ENCODE peak calls at places on chromosomes 7 and 10, in ten cellular contexts. D, M, Z, A, Q, E, H, T, Y and W are unnamed samples.

GRCh38 chr10:44647877-44648542 is 263.1 kb upstream of the CXCL12 start:
- DNase-seq in H (no peak), E (no peak), A (no peak), M (peak; percentile 27), D (no peak), Q (peak; percentile 40), Z (no peak), Y (no peak), T (no peak), W (peak; percentile 41)

GRCh38 chr10:12869427-12869826 is 132.1 kb downstream of the CCDC3 start:
- DNase-seq in E (no peak), Q (no peak), A (no peak), T (no peak), H (no peak), M (no peak), Y (no peak), D (no peak), Z (no peak), W (no peak)

GRCh38 chr7:75655536-75655935 is 83.2 kb downstream of the HIP1 start:
- DNase-seq in M (no peak), Q (no peak), H (no peak), Z (no peak), E (no peak), T (no peak), Y (no peak), D (no peak), A (no peak), W (no peak)

GRCh38 chr10:88693392-88694020 is 12.5 kb upstream of the LIPK start:
- DNase-seq in E (no peak), Z (peak; percentile 16), M (no peak), A (no peak), H (no peak), T (no peak), D (no peak), Y (no peak), Q (no peak), W (no peak)

GRCh38 chr7:129903935-129904334 is 48.8 kb downstream of the UBE2H start:
- DNase-seq in Z (no peak), D (no peak), Y (no peak), Q (no peak), T (no peak), A (no peak), H (no peak), E (no peak), M (peak; percentile 33), W (no peak)

GRCh38 chr7:68155676-68156075 is 1159.0 kb downstream of the TYW1 start:
- DNase-seq in Q (no peak), Y (no peak), H (no peak), Z (no peak), T (no peak), D (no peak), E (no peak), A (no peak), M (no peak), W (no peak)

GRCh38 chr7:30835396-30835915 is 64.2 kb downstream of the MINDY4 start:
- DNase-seq in A (no peak), Q (no peak), T (no peak), D (no peak), M (no peak), E (no peak), Y (no peak), H (no peak), Z (no peak), W (no peak)

GRCh38 chr10:59037018-59037389 is 139.4 kb upstream of the PHYHIPL start:
- DNase-seq in Y (no peak), E (no peak), A (no peak), D (no peak), T (no peak), Q (no peak), M (no peak), H (no peak), Z (no peak), W (no peak)

GRCh38 chr7:123455965-123456364 is 78.4 kb downstream of the IQUB start:
- DNase-seq in D (no peak), Y (no peak), T (no peak), H (no peak), E (no peak), Q (no peak), A (no peak), M (no peak), Z (no peak), W (no peak)

GRCh38 chr7:17674166-17674955 is 265.9 kb downstream of the SNX13 start:
- DNase-seq in H (no peak), E (no peak), A (no peak), D (peak; percentile 62), M (no peak), Q (no peak), Y (no peak), Z (no peak), T (no peak), W (no peak)

GRCh38 chr7:44854644-44855364 is 6.9 kb upstream of the H2AZ2 start:
- DNase-seq in Q (no peak), T (no peak), Y (no peak), E (no peak), H (no peak), D (no peak), A (no peak), M (no peak), Z (no peak), W (no peak)

GRCh38 chr7:30559566-30559965 is 35.1 kb upstream of the GARS1 start:
- DNase-seq in A (no peak), H (no peak), T (no peak), Y (no peak), E (no peak), Q (no peak), M (no peak), D (no peak), Z (no peak), W (no peak)

GRCh38 chr7:140295224-140295623 is 103.1 kb downstream of the SLC37A3 start:
- DNase-seq in A (no peak), H (no peak), M (no peak), T (no peak), Y (no peak), Z (no peak), Q (no peak), D (no peak), E (no peak), W (no peak)

GRCh38 chr7:134900430-134900876 is 85.9 kb upstream of the AGBL3 start:
- DNase-seq in Z (no peak), D (no peak), T (no peak), Q (no peak), M (peak; percentile 35), H (no peak), E (no peak), Y (no peak), A (no peak), W (no peak)

GRCh38 chr7:134899729-134900128 is 86.6 kb upstream of the AGBL3 start:
- DNase-seq in Z (peak; percentile 68), Q (no peak), E (no peak), M (no peak), Y (no peak), A (no peak), T (no peak), H (no peak), D (no peak), W (no peak)

GRCh38 chr7:134902058-134902457 is 84.2 kb upstream of the AGBL3 start:
- DNase-seq in E (no peak), Q (no peak), T (no peak), D (no peak), Y (no peak), H (no peak), M (no peak), A (no peak), Z (no peak), W (no peak)

GRCh38 chr7:134903073-134903790 is 83.1 kb upstream of the AGBL3 start:
- DNase-seq in E (no peak), Q (no peak), D (no peak), Y (no peak), H (no peak), Z (no peak), M (no peak), A (no peak), T (no peak), W (no peak)

GRCh38 chr7:134901389-134902020 is 84.8 kb upstream of the AGBL3 start:
- DNase-seq in E (no peak), Q (no peak), M (no peak), Y (no peak), H (no peak), D (no peak), Z (peak; percentile 47), T (no peak), A (no peak), W (no peak)
- H3K4me1 ChIP-seq in E (peaks cover 9% of the 10 kb centered on the region), Q (peaks cover 25% of the 10 kb centered on the region), M (peaks cover 20% of the 10 kb centered on the region), Y (peaks cover 48% of the 10 kb centered on the region), H (no peaks in the 10 kb centered on the region), D (no peaks in the 10 kb centered on the region), Z (peaks cover 53% of the 10 kb centered on the region), T (peaks cover 29% of the 10 kb centered on the region), A (peaks cover 14% of the 10 kb centered on the region), W (no peaks in the 10 kb centered on the region)

GRCh38 chr7:151115121-151115835 is 29.0 kb downstream of the AGAP3 start:
- DNase-seq in D (no peak), H (no peak), T (peak; percentile 84), E (no peak), Z (no peak), Y (no peak), Q (no peak), M (no peak), A (no peak), W (no peak)
- TF ChIP-seq EP300 in D (no peak), H (no peak), T (no peak), E (no peak), Z (no peak), Y (no peak), Q (no peak), M (no peak), A (no peak), W (no peak)

GRCh38 chr10:95454940-95455339 is 106.2 kb downstream of the SORBS1 start:
- DNase-seq in D (no peak), A (no peak), Y (no peak), Z (no peak), T (no peak), Q (no peak), M (no peak), E (no peak), H (no peak), W (no peak)
- H3K4me1 ChIP-seq in D (no peaks in the 10 kb centered on the region), A (peaks cover 5% of the 10 kb centered on the region), Y (peaks cover 11% of the 10 kb centered on the region), Z (no peaks in the 10 kb centered on the region), T (no peaks in the 10 kb centered on the region), Q (peaks cover 6% of the 10 kb centered on the region), M (no peaks in the 10 kb centered on the region), E (peaks cover 4% of the 10 kb centered on the region), H (no peaks in the 10 kb centered on the region), W (peaks cover 18% of the 10 kb centered on the region)

GRCh38 chr10:27947513-27947912 is 51.4 kb downstream of the ODAD2 start:
- DNase-seq in E (no peak), T (no peak), A (no peak), H (no peak), Y (no peak), Q (no peak), D (no peak), Z (no peak), M (no peak), W (no peak)

GRCh38 chr10:27948191-27948590 is 50.7 kb downstream of the ODAD2 start:
- DNase-seq in H (no peak), D (no peak), E (no peak), Q (no peak), A (no peak), M (no peak), T (no peak), Z (no peak), Y (no peak), W (no peak)

DNA sequence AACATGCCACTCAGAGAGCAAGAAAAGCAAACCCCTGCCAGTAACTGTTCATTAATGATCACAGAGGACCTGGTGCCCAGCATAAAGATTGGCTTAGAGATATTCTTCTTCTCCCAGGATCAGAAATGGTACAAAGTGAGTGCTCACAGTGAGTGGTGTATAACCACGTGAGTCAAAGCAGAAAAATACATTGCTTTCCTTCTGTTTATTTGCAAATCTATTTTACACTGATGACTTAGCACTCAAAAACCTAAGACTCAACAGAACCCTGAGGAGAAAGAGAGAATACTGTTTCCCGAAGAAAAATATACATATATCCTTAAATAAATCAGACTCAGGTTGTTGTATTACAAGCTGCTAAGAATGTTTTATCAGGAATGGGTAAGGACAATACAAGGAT is 48.7 kb downstream of the ODAD2 start:
- DNase-seq in Z (no peak), M (no peak), Y (no peak), D (no peak), Q (no peak), E (no peak), H (no peak), A (no peak), T (no peak), W (no peak)
- TF ChIP-seq EP300 in Z (no peak), M (no peak), Y (no peak), D (no peak), Q (no peak), E (no peak), H (no peak), A (no peak), T (no peak), W (no peak)